ENCODE peak calls at places on chromosomes 13 and 19, in five cellular contexts. B is endodermal cell, I is WERI-Rb-1, L is body of pancreas, U is bronchial epithelial cell. G is an unnamed sample.

GRCh38 chr19:31312004-31312403 is 37.2 kb downstream of the TSHZ3 start:
- DNase-seq in B (no peak), I (no peak), L (no peak), U (peak; percentile 16), G (no peak)

GRCh38 chr13:106587787-106588186 is 19.9 kb upstream of the ARGLU1 start:
- DNase-seq in B (no peak), I (no peak), L (no peak), U (peak; percentile 69), G (no peak)

GRCh38 chr19:4473011-4473410 is 914 bp downstream of the HDGFL2 start:
- DNase-seq in B (no peak), I (no peak), L (no peak), U (no peak), G (peak; percentile 44)

GRCh38 chr19:49432141-49433073 is 7.2 kb downstream of the GFY start:
- DNase-seq in B (peak; percentile 91), I (no peak), L (no peak), U (no peak), G (peak; percentile 94)

GRCh38 chr13:47114030-47114429 is 217.2 kb upstream of the HTR2A start:
- DNase-seq in B (no peak), I (no peak), L (no peak), U (peak; percentile 81), G (no peak)

GRCh38 chr13:113881614-113882265 is 17.9 kb upstream of the GAS6 start:
- DNase-seq in B (peak; percentile 23), I (no peak), L (peak; percentile 79), U (peak; percentile 26), G (no peak)

GRCh38 chr13:24162604-24163003 is 2.1 kb downstream of the SPATA13 start:
- DNase-seq in B (no peak), I (no peak), L (peak; percentile 51), U (no peak), G (peak; percentile 4)

GRCh38 chr13:112674412-112675383 is 15.1 kb upstream of the ATP11A start:
- DNase-seq in B (peak; percentile 41), I (no peak), L (no peak), U (no peak), G (no peak)

GRCh38 chr13:106882222-106882621 is 314.3 kb upstream of the ARGLU1 start:
- DNase-seq in B (no peak), I (no peak), L (no peak), U (no peak), G (no peak)

GRCh38 chr19:34676697-34677385 is at the start of gene SCGB2B2:
- DNase-seq in B (no peak), I (peak; percentile 67), L (no peak), U (no peak), G (no peak)

DNA sequence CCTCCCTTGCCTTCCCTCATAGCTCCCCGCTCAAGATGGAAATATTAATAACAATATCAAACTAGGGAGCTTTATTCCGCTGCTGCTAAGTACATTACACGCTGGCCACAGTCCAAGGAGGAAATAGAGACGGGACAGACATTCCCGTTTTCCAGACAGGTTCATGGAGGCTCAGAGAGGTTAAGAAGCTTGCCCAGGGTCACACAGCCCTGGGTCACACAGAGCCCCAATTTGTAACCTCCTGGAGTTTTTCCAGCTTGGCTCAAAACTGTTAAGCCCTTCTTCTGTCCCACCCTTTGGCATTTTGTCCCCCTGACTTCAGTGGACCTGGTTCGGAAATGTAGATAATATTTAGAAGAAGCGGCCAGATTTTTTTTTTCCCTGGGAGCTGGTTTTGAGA is 2.0 kb downstream of the BICRA start:
- DNase-seq in B (no peak), I (no peak), L (peak; percentile 42), U (no peak), G (no peak)
- H3K4me3 ChIP-seq in B (peak overlapping the region; percentile 80), I (no peak overlapping the region), L (no peak overlapping the region), U (no peak overlapping the region), G (no peak overlapping the region)

GRCh38 chr19:12665281-12665573 is 1.3 kb downstream of the MAN2B1 start:
- DNase-seq in B (no peak), I (no peak), L (no peak), U (no peak), G (no peak)
- H3K4me3 ChIP-seq in B (no peak overlapping the region), I (no peak overlapping the region), L (no peak overlapping the region), U (no peak overlapping the region), G (no peak overlapping the region)

GRCh38 chr13:41682766-41683165 is 225.4 kb downstream of the RGCC start:
- DNase-seq in B (no peak), I (no peak), L (no peak), U (no peak), G (no peak)
- H3K4me3 ChIP-seq in B (no peak overlapping the region), I (no peak overlapping the region), L (no peak overlapping the region), U (no peak overlapping the region), G (no peak overlapping the region)

GRCh38 chr19:13747098-13747453 is 17.2 kb upstream of the MRI1 start:
- DNase-seq in B (no peak), I (no peak), L (no peak), U (no peak), G (no peak)
- H3K4me3 ChIP-seq in B (peak overlapping the region; percentile 94), I (peak overlapping the region; percentile 91), L (peak overlapping the region; percentile 74), U (peak overlapping the region; percentile 83), G (peak overlapping the region; percentile 29)

G was measured in H7.